ENCODE peak calls at places on chromosomes 16 and 17, in six cellular contexts. Q is CD4-positive, alpha-beta memory T cell; A is tibial artery; M is tibial nerve; G is ovary; O is effector memory CD4-positive, alpha-beta T cell. P is an unnamed sample. For H3K36me3, the result is how much of the 10 kb centered on the place peaks cover.

GRCh38 chr17:50661795-50662391 is 27.2 kb downstream of the ABCC3 start:
- DNase-seq in O (no peak), A (peak), G (no peak), M (no peak), Q (no peak), P (no peak)

GRCh38 chr16:72400257-72401078 is 228.5 kb upstream of the PMFBP1 start:
- DNase-seq in M (no peak), A (no peak), G (no peak), O (no peak), Q (peak), P (peak)

GRCh38 chr16:46690281-46691178 is 1.1 kb downstream of the ORC6 start:
- DNase-seq in M (no peak), Q (no peak), G (no peak), A (no peak), O (no peak), P (peak)

GRCh38 chr17:72702136-72702735 is 390.3 kb downstream of the SLC39A11 start:
- DNase-seq in O (no peak), M (no peak), Q (no peak), A (no peak), G (no peak), P (no peak)

GRCh38 chr16:68272501-68273209 is 8.3 kb downstream of the SLC7A6 start:
- DNase-seq in G (no peak), O (peak), A (no peak), M (no peak), Q (peak), P (no peak)

GRCh38 chr16:68417711-68418301 is 30.5 kb downstream of the SMPD3 start:
- DNase-seq in M (no peak), Q (peak), A (peak), G (no peak), O (peak), P (no peak)

GRCh38 chr17:7997186-7997585 is 5.2 kb upstream of the GUCY2D start:
- DNase-seq in A (no peak), G (no peak), M (no peak), Q (peak), O (no peak), P (peak)

GRCh38 chr16:10172848-10173655 is 9.2 kb downstream of the GRIN2A start:
- DNase-seq in Q (no peak), O (no peak), A (no peak), G (no peak), M (no peak), P (no peak)

GRCh38 chr17:8091033-8091687 is 3.6 kb upstream of the ALOX12B start:
- DNase-seq in A (no peak), G (no peak), Q (no peak), O (no peak), M (no peak), P (no peak)

GRCh38 chr17:43999024-43999423 is 5.4 kb upstream of the NAGS start:
- DNase-seq in M (no peak), G (no peak), A (no peak), Q (no peak), O (no peak), P (no peak)

GRCh38 chr16:81567987-81568748 is 123.6 kb downstream of the CMIP start:
- DNase-seq in G (peak), M (no peak), O (no peak), A (peak), Q (no peak), P (no peak)

GRCh38 chr17:44924107-44924544 is 8.8 kb upstream of the GFAP start:
- DNase-seq in Q (no peak), G (peak), M (no peak), A (peak), O (no peak), P (peak)

GRCh38 chr16:24816688-24817087 is 29.1 kb upstream of the SLC5A11 start:
- DNase-seq in G (no peak), M (no peak), O (no peak), A (no peak), Q (no peak), P (no peak)

GRCh38 chr17:27424941-27425340 is 31.3 kb upstream of the KSR1 start:
- DNase-seq in O (no peak), M (no peak), Q (no peak), A (no peak), G (no peak), P (no peak)

GRCh38 chr17:74957935-74958549 is 14.5 kb downstream of the HID1 start:
- DNase-seq in Q (peak), G (peak), A (peak), O (peak), M (peak), P (peak)

GRCh38 chr16:12459401-12459791 is 344.3 kb downstream of the CPPED1 start:
- DNase-seq in O (no peak), G (peak), Q (no peak), M (no peak), A (peak), P (no peak)

GRCh38 chr17:17344507-17345293 is 41.5 kb downstream of the NT5M start:
- DNase-seq in Q (no peak), G (peak), O (no peak), A (peak), M (no peak), P (peak)

GRCh38 chr16:51854401-51854951 is 692.5 kb downstream of the TOX3 start:
- DNase-seq in G (no peak), O (no peak), A (no peak), M (no peak), Q (no peak), P (no peak)

GRCh38 chr17:75639327-75639726 is 6.1 kb downstream of the SMIM5 start:
- DNase-seq in G (no peak), M (no peak), O (no peak), Q (no peak), A (no peak), P (no peak)

GRCh38 chr17:77892469-77893143 is 65.9 kb upstream of the TNRC6C start:
- DNase-seq in G (peak), A (peak), Q (no peak), M (no peak), O (no peak), P (peak)

GRCh38 chr16:56102159-56102798 is 89.0 kb upstream of the GNAO1 start:
- DNase-seq in O (no peak), M (no peak), A (no peak), Q (no peak), G (peak), P (peak)

GRCh38 chr17:56499799-56500388 is 93.6 kb upstream of the NOG start:
- DNase-seq in O (no peak), Q (peak), M (peak), G (no peak), A (no peak), P (peak)

GRCh38 chr16:10988164-10988803 is 43.9 kb downstream of the CLEC16A start:
- DNase-seq in G (no peak), M (no peak), A (no peak), O (peak), Q (peak), P (no peak)

GRCh38 chr16:88349903-88350900 is 32.6 kb upstream of the ZNF469 start:
- DNase-seq in M (no peak), Q (no peak), O (no peak), A (no peak), G (no peak), P (no peak)

GRCh38 chr17:54900457-54901229 is at the start of gene TOM1L1:
- DNase-seq in G (peak), M (peak), O (no peak), Q (peak), A (peak), P (peak)

GRCh38 chr16:77059441-77059840 is 131.5 kb upstream of the MON1B start:
- DNase-seq in G (no peak), O (no peak), Q (no peak), M (no peak), A (no peak), P (no peak)

GRCh38 chr16:16178455-16179162 is 44.7 kb downstream of the ABCC6 start:
- DNase-seq in O (no peak), M (no peak), Q (no peak), A (no peak), G (no peak), P (no peak)

GRCh38 chr17:41403409-41404023 is 6.1 kb upstream of the KRT31 start:
- DNase-seq in Q (peak), M (no peak), O (no peak), G (no peak), A (no peak), P (no peak)

GRCh38 chr17:28567604-28568003 is 3.7 kb downstream of the PIGS start:
- DNase-seq in A (no peak), O (no peak), Q (no peak), M (no peak), G (no peak), P (no peak)
- H3K36me3 ChIP-seq in A (under half), O (under half), Q (under half), M (under half), G (under half), P (under half)

DNA sequence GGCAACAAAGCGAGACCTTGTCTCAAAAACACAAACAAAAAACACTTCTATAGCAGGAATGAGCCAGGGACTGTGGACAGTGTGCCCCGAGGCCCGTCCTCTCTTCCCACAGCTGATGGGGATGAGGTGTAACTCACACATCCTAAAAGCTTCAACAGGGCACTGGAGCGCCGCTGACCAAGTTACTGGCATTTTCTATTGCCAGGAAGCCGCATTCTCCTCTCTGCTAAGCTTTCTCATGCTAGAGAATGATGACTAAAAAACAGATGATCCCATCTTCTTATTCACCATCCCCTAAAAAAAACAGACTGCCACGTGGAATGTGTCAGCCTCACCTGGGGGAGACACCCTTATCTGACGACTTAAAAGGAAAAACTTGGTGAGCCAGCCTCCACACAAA is 16.3 kb downstream of the CARHSP1 start:
- DNase-seq in M (no peak), A (no peak), O (no peak), G (no peak), Q (no peak), P (no peak)
- H3K36me3 ChIP-seq in M (under half), A (half or more), O (under half), G (under half), Q (under half), P (half or more)

GRCh38 chr17:64547354-64547753 is 40.6 kb downstream of the CEP95 start:
- DNase-seq in Q (no peak), O (no peak), M (no peak), G (no peak), A (no peak), P (no peak)

GRCh38 chr17:64544742-64545141 is 38.0 kb downstream of the CEP95 start:
- DNase-seq in G (no peak), M (no peak), O (no peak), A (no peak), Q (no peak), P (no peak)

GRCh38 chr17:64546716-64547115 is 39.9 kb downstream of the CEP95 start:
- DNase-seq in M (no peak), G (no peak), O (no peak), A (no peak), Q (no peak), P (no peak)
- H3K36me3 ChIP-seq in M (under half), G (under half), O (under half), A (under half), Q (under half), P (under half)

DNA sequence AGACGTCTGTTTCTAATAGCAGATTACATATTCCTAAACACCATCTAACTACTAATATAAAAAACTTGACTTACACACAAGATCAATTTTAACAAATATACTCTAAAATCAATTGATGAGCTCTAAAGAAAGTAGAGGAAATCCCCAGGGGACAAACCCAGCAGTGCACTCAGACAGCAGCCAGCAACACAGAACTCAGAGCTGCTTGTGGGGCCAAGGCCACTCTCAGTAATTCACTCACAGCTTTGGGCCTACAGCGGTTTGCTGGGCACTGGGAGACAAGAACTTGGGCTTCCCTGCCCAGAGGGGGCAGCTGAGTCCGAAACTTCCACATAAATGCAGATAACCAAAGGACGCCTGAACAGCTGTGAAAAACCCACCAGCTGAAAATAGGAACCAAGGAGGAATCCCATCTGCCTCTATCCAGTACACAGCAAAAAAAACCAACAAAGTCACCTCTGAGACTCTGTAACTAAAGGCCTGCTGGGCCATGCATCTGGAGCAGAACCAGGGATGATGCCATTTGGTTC is 21.4 kb downstream of the NPLOC4 start:
- DNase-seq in A (no peak), M (no peak), G (no peak), O (no peak), Q (no peak), P (no peak)
- H3K36me3 ChIP-seq in A (under half), M (under half), G (under half), O (under half), Q (under half), P (half or more)

DNA sequence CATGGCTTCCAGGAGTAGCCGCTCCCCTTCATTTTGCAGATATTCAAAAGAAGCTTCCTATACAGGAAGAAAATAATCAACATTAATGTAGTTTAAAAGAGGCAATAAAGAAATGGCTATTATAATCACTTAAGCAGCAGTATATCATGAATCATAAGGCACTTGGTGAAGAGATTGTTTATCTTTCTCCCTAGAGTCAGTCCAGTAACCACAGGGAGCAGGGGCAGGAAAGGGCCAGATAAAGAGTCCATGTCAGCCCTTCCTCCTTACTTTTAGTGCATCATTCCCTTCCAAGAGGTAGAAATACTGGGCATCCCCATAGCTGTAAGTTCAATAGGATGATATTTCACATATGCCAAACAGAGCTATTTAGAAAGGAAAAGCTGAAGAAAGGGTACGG is 184.6 kb upstream of the C17orf78 start:
- DNase-seq in Q (no peak), M (no peak), A (no peak), G (no peak), O (no peak), P (no peak)
- H3K36me3 ChIP-seq in Q (under half), M (under half), A (under half), G (under half), O (under half), P (half or more)

DNA sequence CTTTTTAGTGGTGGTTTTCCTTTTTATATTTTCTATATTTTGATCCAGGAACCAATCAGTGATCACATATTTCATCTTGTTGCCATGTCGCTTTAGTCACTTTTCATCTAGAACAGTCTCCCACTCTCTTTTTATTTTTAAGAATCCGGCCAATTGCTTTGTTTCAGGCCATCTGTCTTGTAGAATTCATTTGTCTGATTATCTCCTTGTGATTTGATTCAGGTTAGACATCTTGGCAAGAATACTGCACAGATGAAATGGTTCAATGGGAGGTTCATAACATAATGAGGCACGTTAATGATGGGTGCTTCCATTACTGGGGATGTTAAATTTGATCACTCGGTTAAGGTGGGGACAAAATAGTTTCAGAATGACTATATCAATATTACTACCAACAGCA is 49.1 kb downstream of the NUP88 start:
- DNase-seq in G (no peak), O (no peak), A (no peak), Q (no peak), M (no peak), P (no peak)
- H3K36me3 ChIP-seq in G (under half), O (half or more), A (half or more), Q (half or more), M (under half), P (under half)

GRCh38 chr17:68433211-68433610 is 24.1 kb downstream of the WIPI1 start:
- DNase-seq in G (no peak), A (peak), O (no peak), M (no peak), Q (no peak), P (no peak)
- H3K36me3 ChIP-seq in G (under half), A (half or more), O (under half), M (under half), Q (under half), P (under half)

DNA sequence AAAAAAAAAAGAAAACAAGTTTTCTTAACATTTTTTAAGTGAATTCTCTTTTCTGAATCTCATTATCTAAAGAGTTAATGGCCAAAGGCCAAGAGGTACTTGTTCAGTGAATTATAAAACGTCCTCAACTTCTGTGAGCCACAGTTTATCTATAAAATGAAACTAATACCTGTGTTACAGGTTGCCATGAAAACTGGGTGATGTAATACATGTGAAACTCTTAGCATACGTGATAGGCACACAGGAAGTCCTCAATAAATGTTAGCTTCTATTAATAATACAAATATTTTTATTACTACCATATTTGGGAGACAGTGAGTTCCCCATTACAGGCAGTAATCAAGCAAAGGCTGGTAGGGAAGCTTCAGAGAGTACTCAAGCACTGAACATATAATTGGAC is 13.5 kb upstream of the INPP5K start:
- DNase-seq in O (no peak), M (no peak), Q (no peak), A (no peak), G (no peak), P (no peak)
- H3K36me3 ChIP-seq in O (under half), M (under half), Q (under half), A (half or more), G (under half), P (under half)

GRCh38 chr17:59699786-59700185 is 7.4 kb downstream of the PTRH2 start:
- DNase-seq in M (no peak), G (no peak), A (no peak), O (no peak), Q (no peak), P (no peak)

GRCh38 chr17:59696682-59697277 is 10.4 kb downstream of the PTRH2 start:
- DNase-seq in Q (no peak), A (no peak), O (no peak), G (no peak), M (no peak), P (no peak)

GRCh38 chr17:59698143-59698542 is 9.1 kb downstream of the PTRH2 start:
- DNase-seq in O (no peak), A (no peak), G (no peak), M (no peak), Q (no peak), P (no peak)

GRCh38 chr17:59702304-59702703 is 4.9 kb downstream of the PTRH2 start:
- DNase-seq in O (no peak), Q (no peak), G (no peak), A (no peak), M (no peak), P (no peak)

GRCh38 chr17:59699218-59699617 is 8.0 kb downstream of the PTRH2 start:
- DNase-seq in Q (no peak), A (no peak), M (no peak), G (no peak), O (no peak), P (no peak)
- H3K36me3 ChIP-seq in Q (under half), A (half or more), M (under half), G (under half), O (under half), P (half or more)